ENCODE peak calls at places on chromosomes 6 and 20, in ten cellular contexts. E is aorta; Q is left ventricle myocardium inferior; O is esophagus squamous epithelium; S is neural progenitor cell; A is IMR-90; Z is hepatocyte; X is mesendoderm; B is lower lobe of right lung; P is CD8-positive, alpha-beta memory T cell. Y is an unnamed sample.

GRCh38 chr6:80769101-80769500 is 662.6 kb downstream of the BCKDHB start:
- DNase-seq in E (no peak), Q (no peak), O (no peak), S (no peak), A (peak; percentile 90), Z (no peak), X (no peak), B (no peak), P (no peak), Y (no peak)

GRCh38 chr6:37554480-37554819 is 54.8 kb upstream of the CCDC167 start:
- DNase-seq in E (no peak), Q (no peak), O (no peak), S (no peak), A (peak; percentile 66), Z (no peak), X (no peak), B (no peak), P (no peak), Y (no peak)

GRCh38 chr6:41088451-41088850 is 15.7 kb downstream of the NFYA start:
- DNase-seq in E (no peak), Q (no peak), O (no peak), S (no peak), A (peak; percentile 25), Z (no peak), X (peak; percentile 13), B (no peak), P (no peak), Y (no peak)

GRCh38 chr6:52352239-52353008 is 9.5 kb upstream of the PAQR8 start:
- DNase-seq in E (peak; percentile 56), Q (no peak), O (no peak), S (peak; percentile 16), A (peak; percentile 98), Z (peak; percentile 80), X (peak; percentile 73), B (peak; percentile 66), P (no peak), Y (no peak)

GRCh38 chr6:21556968-21557721 is 36.4 kb upstream of the SOX4 start:
- DNase-seq in E (no peak), Q (no peak), O (no peak), S (no peak), A (no peak), Z (no peak), X (no peak), B (no peak), P (no peak), Y (peak; percentile 23)

GRCh38 chr6:72411872-72412708 is 209.8 kb upstream of the KCNQ5 start:
- DNase-seq in E (peak; percentile 54), Q (peak; percentile 48), O (no peak), S (peak; percentile 75), A (peak; percentile 81), Z (peak; percentile 84), X (peak; percentile 74), B (peak; percentile 69), P (peak; percentile 80), Y (peak; percentile 69)

GRCh38 chr6:116352515-116353471 is 18.0 kb upstream of the DSE start:
- DNase-seq in E (no peak), Q (no peak), O (no peak), S (no peak), A (peak; percentile 63), Z (no peak), X (no peak), B (no peak), P (no peak), Y (no peak)

GRCh38 chr6:15017251-15017650 is 228.6 kb upstream of the JARID2 start:
- DNase-seq in E (no peak), Q (peak; percentile 28), O (no peak), S (peak; percentile 89), A (peak; percentile 17), Z (peak; percentile 38), X (peak; percentile 79), B (peak; percentile 49), P (no peak), Y (no peak)

GRCh38 chr20:603116-603640 is 6.9 kb downstream of the TCF15 start:
- DNase-seq in E (no peak), Q (peak; percentile 38), O (no peak), S (no peak), A (no peak), Z (no peak), X (no peak), B (peak; percentile 9), P (no peak), Y (no peak)

GRCh38 chr6:41713161-41713649 is 22.2 kb downstream of the TFEB start:
- DNase-seq in E (peak; percentile 65), Q (peak; percentile 70), O (no peak), S (no peak), A (peak; percentile 45), Z (no peak), X (no peak), B (peak; percentile 76), P (no peak), Y (peak; percentile 84)

GRCh38 chr6:132194529-132194928 is 206.7 kb downstream of the MOXD1 start:
- DNase-seq in E (no peak), Q (no peak), O (no peak), S (no peak), A (no peak), Z (no peak), X (no peak), B (no peak), P (no peak), Y (no peak)

GRCh38 chr20:40073535-40074111 is 615.4 kb downstream of the MAFB start:
- DNase-seq in E (no peak), Q (no peak), O (no peak), S (peak; percentile 2), A (no peak), Z (peak; percentile 4), X (peak; percentile 97), B (no peak), P (no peak), Y (no peak)

GRCh38 chr6:167443098-167443680 is 118.3 kb downstream of the TTLL2 start:
- DNase-seq in E (no peak), Q (no peak), O (no peak), S (peak; percentile 55), A (no peak), Z (no peak), X (no peak), B (no peak), P (no peak), Y (no peak)

GRCh38 chr6:18262812-18263560 is 1.3 kb downstream of the DEK start:
- DNase-seq in E (no peak), Q (no peak), O (no peak), S (peak; percentile 22), A (peak; percentile 9), Z (no peak), X (peak; percentile 55), B (no peak), P (peak; percentile 56), Y (no peak)

GRCh38 chr6:13573669-13574110 is 711 bp upstream of the SIRT5 start:
- DNase-seq in E (peak; percentile 67), Q (peak; percentile 30), O (no peak), S (peak; percentile 50), A (peak; percentile 46), Z (peak; percentile 46), X (peak; percentile 75), B (peak; percentile 61), P (no peak), Y (peak; percentile 32)

GRCh38 chr6:158284340-158285210 is 27.7 kb upstream of the TULP4 start:
- DNase-seq in E (no peak), Q (no peak), O (no peak), S (peak; percentile 54), A (peak; percentile 98), Z (peak; percentile 61), X (peak; percentile 51), B (no peak), P (no peak), Y (no peak)

GRCh38 chr6:90123796-90124195 is 172.8 kb downstream of the BACH2 start:
- DNase-seq in E (no peak), Q (no peak), O (no peak), S (no peak), A (peak; percentile 64), Z (no peak), X (no peak), B (no peak), P (no peak), Y (no peak)

GRCh38 chr6:157187182-157188093 is 135.9 kb downstream of the TMEM242 start:
- DNase-seq in E (no peak), Q (no peak), O (no peak), S (no peak), A (no peak), Z (peak; percentile 52), X (peak; percentile 41), B (no peak), P (no peak), Y (no peak)
- H3K36me3 ChIP-seq in E (no peaks in the 10 kb centered on the region), Q (peaks cover 55% of the 10 kb centered on the region), O (peaks cover 18% of the 10 kb centered on the region), S (peaks cover 16% of the 10 kb centered on the region), A (peaks cover 47% of the 10 kb centered on the region), Z (no peaks in the 10 kb centered on the region), X (peaks cover 2% of the 10 kb centered on the region), B (peaks cover 92% of the 10 kb centered on the region), P (peaks cover 57% of the 10 kb centered on the region), Y (peaks cover 26% of the 10 kb centered on the region)

GRCh38 chr6:155252581-155252980 is 11.2 kb upstream of the CLDN20 start:
- DNase-seq in E (no peak), Q (no peak), O (no peak), S (no peak), A (no peak), Z (no peak), X (no peak), B (no peak), P (no peak), Y (no peak)
- H3K36me3 ChIP-seq in E (peaks cover 7% of the 10 kb centered on the region), Q (peaks cover 51% of the 10 kb centered on the region), O (peaks cover 8% of the 10 kb centered on the region), S (peaks cover 6% of the 10 kb centered on the region), A (peaks cover 20% of the 10 kb centered on the region), Z (peaks cover 3% of the 10 kb centered on the region), X (peaks cover 4% of the 10 kb centered on the region), B (peaks cover 65% of the 10 kb centered on the region), P (no peaks in the 10 kb centered on the region), Y (peaks cover 16% of the 10 kb centered on the region)

GRCh38 chr20:5999783-6000182 is 49.3 kb downstream of the MCM8 start:
- DNase-seq in E (no peak), Q (no peak), O (no peak), S (no peak), A (no peak), Z (no peak), X (no peak), B (no peak), P (no peak), Y (no peak)

GRCh38 chr20:6000851-6001250 is 50.4 kb downstream of the MCM8 start:
- DNase-seq in E (no peak), Q (no peak), O (no peak), S (no peak), A (no peak), Z (no peak), X (no peak), B (no peak), P (no peak), Y (no peak)

GRCh38 chr20:5990946-5991345 is 40.5 kb downstream of the MCM8 start:
- DNase-seq in E (no peak), Q (no peak), O (no peak), S (no peak), A (no peak), Z (no peak), X (no peak), B (no peak), P (no peak), Y (no peak)

GRCh38 chr20:5991623-5992441 is 41.4 kb downstream of the MCM8 start:
- DNase-seq in E (no peak), Q (no peak), O (no peak), S (no peak), A (peak; percentile 61), Z (peak; percentile 43), X (no peak), B (no peak), P (no peak), Y (no peak)

GRCh38 chr20:5996765-5997164 is 46.3 kb downstream of the MCM8 start:
- DNase-seq in E (no peak), Q (no peak), O (no peak), S (peak; percentile 4), A (no peak), Z (no peak), X (peak; percentile 16), B (no peak), P (peak; percentile 76), Y (no peak)
- H3K36me3 ChIP-seq in E (no peaks in the 10 kb centered on the region), Q (peaks cover 11% of the 10 kb centered on the region), O (no peaks in the 10 kb centered on the region), S (peaks cover 8% of the 10 kb centered on the region), A (peaks cover 2% of the 10 kb centered on the region), Z (no peaks in the 10 kb centered on the region), X (peaks cover 4% of the 10 kb centered on the region), B (peaks cover 7% of the 10 kb centered on the region), P (no peaks in the 10 kb centered on the region), Y (peaks cover 5% of the 10 kb centered on the region)

GRCh38 chr20:36507746-36508145 is 33.6 kb upstream of the MYL9 start:
- DNase-seq in E (no peak), Q (no peak), O (no peak), S (no peak), A (no peak), Z (no peak), X (no peak), B (no peak), P (no peak), Y (peak; percentile 46)
- H3K36me3 ChIP-seq in E (no peaks in the 10 kb centered on the region), Q (peaks cover 94% of the 10 kb centered on the region), O (peaks cover 8% of the 10 kb centered on the region), S (peaks cover 6% of the 10 kb centered on the region), A (peaks cover 36% of the 10 kb centered on the region), Z (no peaks in the 10 kb centered on the region), X (peaks cover 3% of the 10 kb centered on the region), B (peaks cover 98% of the 10 kb centered on the region), P (no peaks in the 10 kb centered on the region), Y (peaks cover 21% of the 10 kb centered on the region)

Y was measured in tibial artery.